ENCODE peak calls at places on chromosome 19, in six cellular contexts. O is ascending aorta, F is body of pancreas, N is heart right ventricle, U is transverse colon, V is GM23338. E is an unnamed sample.

GRCh38 chr19:41412953-41413352 is 14.2 kb downstream of the B3GNT8 start:
- DNase-seq in O (no peak), F (no peak), N (no peak), U (no peak), V (no peak), E (no peak)

GRCh38 chr19:29467824-29468401 is 57.9 kb upstream of the VSTM2B start:
- DNase-seq in O (no peak), F (no peak), N (no peak), U (no peak), V (peak), E (peak)

GRCh38 chr19:7917292-7918061 is 2.7 kb upstream of the SNAPC2 start:
- DNase-seq in O (no peak), F (peak), N (no peak), U (peak), V (peak), E (no peak)

GRCh38 chr19:33683881-33684549 is 62.3 kb downstream of the CHST8 start:
- DNase-seq in O (no peak), F (peak), N (peak), U (no peak), V (peak), E (peak)

GRCh38 chr19:50719566-50719965 is at the start of gene SHANK1:
- DNase-seq in O (no peak), F (no peak), N (no peak), U (no peak), V (peak), E (no peak)

GRCh38 chr19:43895727-43896126 is 39.4 kb downstream of the ZNF45 start:
- DNase-seq in O (no peak), F (no peak), N (no peak), U (no peak), V (no peak), E (no peak)

GRCh38 chr19:43524922-43525835 is 1.8 kb downstream of the ETHE1 start:
- DNase-seq in O (peak), F (peak), N (peak), U (peak), V (peak), E (peak)

GRCh38 chr19:45958320-45958719 is 15.3 kb downstream of the NOVA2 start:
- DNase-seq in O (no peak), F (no peak), N (no peak), U (no peak), V (no peak), E (no peak)

GRCh38 chr19:28948531-28948930 is 264.4 kb downstream of the UQCRFS1 start:
- DNase-seq in O (no peak), F (no peak), N (no peak), U (no peak), V (no peak), E (no peak)

GRCh38 chr19:33325920-33326319 is 23.6 kb upstream of the CEBPA start:
- DNase-seq in O (no peak), F (peak), N (no peak), U (peak), V (no peak), E (no peak)

GRCh38 chr19:10027158-10027997 is 14.1 kb downstream of the RDH8 start:
- DNase-seq in O (peak), F (peak), N (peak), U (peak), V (peak), E (peak)

DNA sequence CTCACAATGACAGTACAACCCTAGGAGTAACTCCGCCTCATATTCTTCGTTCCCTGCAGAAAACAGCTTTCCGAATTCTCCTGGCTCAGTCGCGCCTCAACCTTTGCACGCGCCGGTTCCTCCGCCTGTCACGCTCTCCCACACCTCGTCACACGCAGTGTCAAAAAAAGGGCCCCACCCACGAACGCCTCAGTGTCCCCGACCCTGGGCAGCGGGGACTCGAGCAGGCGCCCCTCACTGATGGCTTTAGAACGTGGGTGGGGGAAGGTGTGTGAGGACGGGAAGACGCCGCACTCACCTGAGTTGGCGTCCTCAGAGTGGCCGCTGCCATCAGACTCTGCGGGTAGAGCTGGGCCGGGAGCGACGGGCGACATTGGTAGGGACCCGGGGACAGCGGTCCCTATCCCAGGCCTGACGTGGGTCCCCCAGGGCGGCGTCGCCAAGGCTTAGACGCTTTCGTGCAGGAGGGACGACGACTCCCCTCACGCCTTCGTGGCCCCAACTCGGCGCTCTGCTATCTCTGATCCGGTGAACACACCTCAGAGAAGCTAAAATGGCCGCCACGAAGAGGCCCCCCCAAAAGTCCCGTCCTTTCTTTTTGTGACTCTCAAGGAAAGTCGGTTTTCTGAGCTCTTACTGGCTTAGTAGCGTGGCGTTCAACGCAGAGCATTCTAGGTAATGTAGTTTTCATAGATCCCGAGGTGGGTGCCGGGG is at the start of gene ZNF154:
- DNase-seq in O (no peak), F (peak), N (peak), U (peak), V (peak), E (no peak)
- H3K4me3 ChIP-seq in O (peak), F (no peak), N (peak), U (peak), V (peak), E (no peak)

DNA sequence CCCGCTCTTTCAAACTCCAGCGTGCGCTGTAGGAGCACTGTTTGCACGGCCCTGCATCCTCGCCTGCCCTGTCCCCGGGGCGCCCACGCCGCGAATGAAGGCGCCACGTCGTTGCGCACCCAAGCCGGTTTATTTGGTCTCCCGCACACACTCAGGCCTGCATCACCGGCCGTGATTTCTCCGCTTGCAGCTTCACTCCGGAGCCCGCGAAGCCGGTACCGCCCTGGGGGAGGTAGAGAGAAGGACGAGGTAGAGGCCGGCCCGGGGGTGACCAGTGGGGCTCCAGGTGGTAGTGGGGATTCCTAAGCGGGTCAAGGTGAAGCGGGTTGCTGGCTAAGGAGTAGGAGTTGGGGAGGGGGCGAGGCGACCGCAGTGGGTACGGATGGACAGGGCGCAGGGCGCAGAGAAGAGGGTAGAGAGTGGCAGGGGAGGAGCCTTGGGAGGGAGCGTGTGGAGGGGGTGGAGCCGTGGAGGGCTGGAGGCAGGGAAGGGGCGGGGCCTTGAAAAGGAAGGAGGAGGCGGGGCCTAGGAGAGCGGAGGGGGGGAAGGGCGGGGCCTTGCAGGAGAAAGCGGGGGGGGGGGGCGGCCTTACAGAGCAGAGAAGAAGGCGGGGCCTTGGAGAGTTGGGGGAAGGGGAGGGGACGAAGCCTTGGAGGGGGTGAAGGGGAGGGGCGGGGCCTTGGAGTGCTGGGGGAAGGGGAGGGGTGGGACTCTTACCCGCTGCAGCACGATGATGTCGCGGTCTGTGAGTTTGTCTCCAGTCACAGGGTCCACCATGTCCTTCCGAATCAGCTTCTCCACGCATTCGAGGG is 24.6 kb downstream of the NOSIP start:
- DNase-seq in O (peak), F (peak), N (no peak), U (peak), V (peak), E (peak)
- H3K27ac ChIP-seq in O (peak), F (peak), N (no peak), U (peak), V (peak), E (no peak)

DNA sequence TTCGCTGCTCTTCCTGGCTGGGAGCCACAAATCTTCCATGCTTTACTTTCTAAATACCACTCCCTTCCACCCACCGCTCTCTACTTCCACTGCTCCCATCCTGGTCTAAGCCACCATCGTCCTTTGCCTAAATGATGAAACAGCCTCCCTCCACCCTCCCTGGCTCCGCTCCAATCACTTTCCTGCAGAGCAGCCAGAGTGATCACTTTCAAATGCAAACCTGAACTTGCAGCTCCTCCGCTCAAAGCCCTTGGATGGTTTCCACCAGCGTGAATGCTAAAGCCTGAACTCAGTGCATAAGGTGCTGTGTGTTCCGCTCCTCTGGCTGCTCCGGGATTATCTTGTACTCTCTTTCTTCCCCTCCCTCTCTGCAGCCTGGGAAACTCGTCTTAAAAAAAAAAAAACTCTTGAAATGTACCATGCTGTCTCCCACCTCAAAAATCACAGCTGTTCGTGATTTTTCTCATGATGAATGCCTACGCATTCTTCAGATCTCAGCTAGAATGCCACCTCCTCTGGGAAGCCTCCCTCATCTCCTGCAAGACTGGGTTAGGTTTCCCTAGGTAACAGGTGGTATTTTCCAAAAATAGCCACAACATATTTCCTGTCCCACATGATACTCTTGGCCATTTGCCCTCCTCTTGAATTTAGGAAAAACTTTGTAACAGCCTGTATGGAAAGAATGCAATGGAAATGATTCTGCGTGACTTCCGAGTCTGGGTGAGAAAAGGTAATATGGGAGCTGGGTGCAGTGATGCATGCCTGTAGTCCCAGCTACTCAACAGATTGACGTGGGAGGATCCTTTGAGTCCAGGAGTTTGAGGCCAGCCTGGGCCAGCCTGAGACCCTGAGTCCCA is 3.7 kb upstream of the SIN3B start:
- DNase-seq in O (peak), F (peak), N (peak), U (peak), V (peak), E (peak)
- H3K4me3 ChIP-seq in O (peak), F (peak), N (peak), U (no peak), V (peak), E (peak)

DNA sequence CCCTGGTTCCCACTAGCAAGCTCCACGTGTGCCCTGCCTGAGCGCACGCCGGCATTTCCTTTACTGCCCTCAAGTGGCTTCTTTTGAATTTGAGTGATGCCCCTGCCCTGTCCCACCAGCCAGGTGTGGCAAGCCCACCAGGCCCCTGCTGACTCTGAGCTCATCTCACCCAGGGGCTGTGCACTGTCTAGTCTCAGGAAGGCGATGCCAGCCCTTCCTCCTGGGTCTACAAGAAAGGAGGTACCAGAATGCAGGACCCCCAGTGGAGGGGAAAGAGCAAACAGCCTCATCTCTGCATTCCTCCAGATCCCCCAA is 17.3 kb upstream of the EPHX3 start:
- DNase-seq in O (no peak), F (no peak), N (no peak), U (no peak), V (no peak), E (no peak)
- H3K27ac ChIP-seq in O (peak), F (peak), N (peak), U (peak), V (peak), E (peak)

GRCh38 chr19:47260476-47260875 is 4.2 kb downstream of the CCDC9 start:
- DNase-seq in O (no peak), F (no peak), N (no peak), U (no peak), V (no peak), E (no peak)
- H3K4me3 ChIP-seq in O (no peak), F (no peak), N (no peak), U (no peak), V (no peak), E (no peak)

GRCh38 chr19:4541114-4541805 is 1.4 kb upstream of the LRG1 start:
- DNase-seq in O (no peak), F (no peak), N (no peak), U (no peak), V (no peak), E (no peak)
- H3K27ac ChIP-seq in O (no peak), F (no peak), N (no peak), U (peak), V (no peak), E (no peak)

GRCh38 chr19:11964496-11964857 is 363 bp upstream of the ZNF763 start:
- DNase-seq in O (no peak), F (no peak), N (no peak), U (no peak), V (peak), E (no peak)
- H3K4me3 ChIP-seq in O (peak), F (no peak), N (peak), U (no peak), V (peak), E (peak)

DNA sequence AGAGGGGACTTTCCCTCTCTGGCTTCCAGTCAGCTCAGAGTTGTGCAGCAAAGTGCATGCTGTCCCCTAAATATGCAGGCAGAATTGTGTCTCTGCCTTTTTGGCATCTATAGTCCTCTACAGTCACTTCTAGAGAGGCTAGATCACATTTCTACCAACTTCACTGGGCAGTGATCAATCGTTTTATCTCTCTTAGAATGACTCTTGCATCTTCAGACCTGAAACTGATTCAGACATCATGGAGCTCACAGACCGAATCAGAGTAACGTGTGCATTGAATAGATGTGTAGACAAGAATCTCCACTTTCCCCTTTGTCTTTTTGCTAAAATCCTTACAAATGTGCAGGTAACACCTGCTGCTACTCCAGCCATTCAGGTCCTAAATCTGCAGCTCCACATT is 6.2 kb downstream of the ZNF253 start:
- DNase-seq in O (no peak), F (no peak), N (no peak), U (no peak), V (no peak), E (no peak)
- H3K27ac ChIP-seq in O (no peak), F (no peak), N (no peak), U (no peak), V (no peak), E (no peak)

DNA sequence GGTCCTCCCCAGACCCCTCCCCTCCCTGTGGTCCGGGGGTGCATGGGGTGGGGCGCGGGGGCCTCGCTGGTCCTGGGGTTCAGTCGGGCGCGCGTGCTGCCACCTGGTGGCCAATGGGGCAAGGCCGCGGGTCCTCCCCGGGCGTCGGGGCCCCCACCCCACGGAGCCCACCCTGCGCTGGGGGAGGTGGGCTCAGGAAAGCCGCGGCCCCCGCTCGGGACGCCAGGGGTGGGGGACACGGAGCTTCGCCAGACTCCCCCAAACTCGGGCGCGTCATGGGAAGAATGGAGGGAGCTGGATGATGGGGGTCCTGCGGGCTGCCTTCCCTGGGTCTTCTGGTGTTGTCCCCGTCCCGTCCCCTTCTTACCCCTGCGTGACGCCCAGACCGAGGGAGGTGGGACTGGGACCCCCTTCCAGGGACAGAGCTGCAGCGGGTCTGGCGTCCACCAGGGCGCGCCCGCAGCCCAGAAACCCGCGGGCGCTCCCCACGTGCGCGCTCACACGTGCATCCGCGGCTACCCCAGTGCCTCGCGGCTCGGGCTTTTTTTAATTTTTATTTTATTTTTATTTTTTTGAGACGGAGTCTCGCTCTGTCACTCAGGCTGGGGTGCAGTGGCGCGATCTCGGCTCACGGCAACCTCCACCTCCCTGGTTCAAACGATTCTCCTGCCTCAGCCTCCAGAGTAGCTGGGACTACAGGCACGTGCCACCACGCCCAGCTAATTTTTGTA is 19.8 kb upstream of the TCF3 start:
- DNase-seq in O (no peak), F (no peak), N (no peak), U (peak), V (peak), E (no peak)
- H3K4me3 ChIP-seq in O (no peak), F (no peak), N (no peak), U (no peak), V (peak), E (no peak)

DNA sequence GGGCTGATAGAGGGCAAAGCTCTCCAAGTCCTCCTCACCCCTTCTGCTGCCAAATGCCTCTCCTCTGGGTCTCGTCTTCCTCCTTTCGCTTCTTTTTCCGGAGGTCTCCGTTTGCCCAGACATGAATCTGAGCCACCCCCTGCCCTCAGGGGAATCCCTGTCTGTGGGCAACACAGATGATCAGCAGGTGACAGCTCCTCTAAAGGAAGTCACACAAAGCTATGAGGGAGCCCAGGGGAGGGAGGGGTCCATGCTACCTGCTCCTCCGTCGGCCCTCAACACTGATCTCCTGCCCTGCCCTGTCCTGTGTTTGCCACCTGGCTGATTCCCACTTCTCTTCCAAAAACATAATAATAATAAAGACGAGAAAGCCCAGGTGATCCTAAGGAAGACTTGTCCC is 436 bp downstream of the TMEM150B start:
- DNase-seq in O (no peak), F (no peak), N (no peak), U (no peak), V (no peak), E (no peak)
- H3K27ac ChIP-seq in O (peak), F (no peak), N (no peak), U (peak), V (no peak), E (no peak)